ENCODE peak calls at places on chromosomes 3 and 15, in five cellular contexts. I is colonic mucosa; Q is GM23248; A is heart right ventricle; V is CD8-positive, alpha-beta memory T cell. S is an unnamed sample.
A peak's percentile ranks its signal among the peaks of the same experiment; 100 is the strongest.

GRCh38 chr3:127953092-127953491 is 38.1 kb downstream of the KBTBD12 start:
- DNase-seq in I (no peak), Q (peak; percentile 69), A (no peak), V (no peak), S (no peak)

GRCh38 chr3:168066882-168067281 is 28.8 kb downstream of the GOLIM4 start:
- DNase-seq in I (no peak), Q (no peak), A (no peak), V (no peak), S (no peak)

GRCh38 chr3:15405448-15406050 is 21.8 kb downstream of the METTL6 start:
- DNase-seq in I (no peak), Q (peak; percentile 77), A (no peak), V (no peak), S (no peak)

GRCh38 chr15:101045236-101045646 is 126.1 kb downstream of the LRRK1 start:
- DNase-seq in I (peak; percentile 16), Q (no peak), A (no peak), V (no peak), S (peak; percentile 58)

GRCh38 chr3:128969993-128970740 is 23.7 kb downstream of the CFAP92 start:
- DNase-seq in I (peak; percentile 50), Q (peak; percentile 70), A (peak; percentile 29), V (peak; percentile 42), S (peak; percentile 70)

GRCh38 chr3:32451049-32451659 is 51.5 kb downstream of the CMTM6 start:
- DNase-seq in I (no peak), Q (no peak), A (no peak), V (no peak), S (no peak)

GRCh38 chr3:171862993-171863521 is 19.9 kb downstream of the TMEM212 start:
- DNase-seq in I (no peak), Q (no peak), A (no peak), V (no peak), S (no peak)

GRCh38 chr3:194294199-194294887 is 56.8 kb downstream of the CPN2 start:
- DNase-seq in I (no peak), Q (no peak), A (no peak), V (no peak), S (no peak)

GRCh38 chr3:80643421-80643820 is 875.6 kb upstream of the ROBO1 start:
- DNase-seq in I (no peak), Q (no peak), A (no peak), V (no peak), S (no peak)

GRCh38 chr3:127489357-127489756 is 101.2 kb downstream of the TPRA1 start:
- DNase-seq in I (no peak), Q (no peak), A (no peak), V (no peak), S (no peak)

GRCh38 chr3:181839915-181840295 is 128.2 kb downstream of the SOX2 start:
- DNase-seq in I (no peak), Q (no peak), A (no peak), V (no peak), S (no peak)

GRCh38 chr3:14880486-14881179 is 61.9 kb downstream of the FGD5 start:
- DNase-seq in I (no peak), Q (no peak), A (no peak), V (no peak), S (no peak)

GRCh38 chr3:9903238-9903624 is 583 bp downstream of the IL17RE start:
- DNase-seq in I (no peak), Q (peak; percentile 85), A (no peak), V (no peak), S (no peak)

GRCh38 chr3:51398595-51399310 is 7.7 kb downstream of the RBM15B start:
- DNase-seq in I (no peak), Q (no peak), A (no peak), V (no peak), S (no peak)

GRCh38 chr3:43862470-43862869 is 171.7 kb downstream of the ABHD5 start:
- DNase-seq in I (no peak), Q (no peak), A (no peak), V (no peak), S (no peak)

GRCh38 chr3:117563063-117563462 is 853.5 kb downstream of the TUSC7 start:
- DNase-seq in I (no peak), Q (no peak), A (no peak), V (no peak), S (no peak)

GRCh38 chr3:131658771-131659170 is 156.0 kb upstream of the MRPL3 start:
- DNase-seq in I (no peak), Q (no peak), A (no peak), V (no peak), S (no peak)

GRCh38 chr3:194806991-194807685 is 121.5 kb downstream of the FAM43A start:
- DNase-seq in I (no peak), Q (peak; percentile 89), A (no peak), V (no peak), S (no peak)

GRCh38 chr3:100634493-100635272 is 25.3 kb downstream of the ADGRG7 start:
- DNase-seq in I (peak; percentile 74), Q (peak; percentile 24), A (no peak), V (no peak), S (no peak)

GRCh38 chr3:38455639-38456430 is 2.1 kb downstream of the ACVR2B start:
- DNase-seq in I (no peak), Q (no peak), A (no peak), V (no peak), S (no peak)

GRCh38 chr3:4709336-4709735 is 216.2 kb downstream of the ITPR1 start:
- DNase-seq in I (no peak), Q (peak; percentile 85), A (no peak), V (no peak), S (no peak)

GRCh38 chr3:193865339-193865738 is 270.6 kb upstream of the HES1 start:
- DNase-seq in I (no peak), Q (no peak), A (no peak), V (no peak), S (no peak)

GRCh38 chr3:86938706-86939105 is 52.2 kb downstream of the VGLL3 start:
- DNase-seq in I (no peak), Q (peak; percentile 88), A (no peak), V (no peak), S (no peak)

GRCh38 chr3:38137615-38138346 is 680 bp upstream of the MYD88 start:
- DNase-seq in I (peak; percentile 49), Q (peak; percentile 80), A (no peak), V (no peak), S (no peak)

GRCh38 chr3:45612918-45613602 is 18.5 kb downstream of the LIMD1 start:
- DNase-seq in I (no peak), Q (peak; percentile 49), A (no peak), V (no peak), S (no peak)

GRCh38 chr15:64622410-64623260 is 152.8 kb downstream of the RBPMS2 start:
- DNase-seq in I (no peak), Q (no peak), A (no peak), V (peak; percentile 31), S (no peak)

GRCh38 chr3:125715651-125716050 is 120.4 kb upstream of the OSBPL11 start:
- DNase-seq in I (no peak), Q (no peak), A (no peak), V (no peak), S (no peak)

GRCh38 chr3:16533928-16534913 is 20.7 kb upstream of the RFTN1 start:
- DNase-seq in I (no peak), Q (no peak), A (no peak), V (no peak), S (no peak)

GRCh38 chr3:15198686-15199085 is 7.4 kb upstream of the CAPN7 start:
- DNase-seq in I (no peak), Q (no peak), A (no peak), V (no peak), S (no peak)

GRCh38 chr3:153038779-153039178 is 123.2 kb upstream of the RAP2B start:
- DNase-seq in I (peak; percentile 29), Q (peak; percentile 24), A (no peak), V (no peak), S (no peak)

GRCh38 chr3:50885491-50885890 is 210.8 kb downstream of the DOCK3 start:
- DNase-seq in I (no peak), Q (peak; percentile 27), A (no peak), V (no peak), S (no peak)

GRCh38 chr15:48703544-48703943 is 58.0 kb upstream of the FBN1 start:
- DNase-seq in I (no peak), Q (peak; percentile 75), A (no peak), V (no peak), S (no peak)

GRCh38 chr3:170584585-170585007 is 1.3 kb downstream of the SLC7A14 start:
- DNase-seq in I (peak; percentile 62), Q (peak; percentile 78), A (peak; percentile 75), V (no peak), S (peak; percentile 88)
- H3K4me3 ChIP-seq in I (no peak overlapping the region), Q (peak overlapping the region; percentile 63), A (no peak overlapping the region), V (no peak overlapping the region), S (no peak overlapping the region)

GRCh38 chr3:36520241-36521006 is 140.1 kb downstream of the STAC start:
- DNase-seq in I (no peak), Q (no peak), A (no peak), V (no peak), S (no peak)

GRCh38 chr3:36525115-36525711 is 144.9 kb downstream of the STAC start:
- DNase-seq in I (no peak), Q (peak; percentile 90), A (no peak), V (no peak), S (no peak)

GRCh38 chr3:36524560-36524959 is 144.3 kb downstream of the STAC start:
- DNase-seq in I (no peak), Q (peak; percentile 43), A (no peak), V (no peak), S (no peak)

GRCh38 chr3:36521007-36521379 is 140.7 kb downstream of the STAC start:
- DNase-seq in I (no peak), Q (no peak), A (no peak), V (no peak), S (no peak)
- H3K27ac ChIP-seq in I (no peak overlapping the region), Q (no peak overlapping the region), A (no peak overlapping the region), V (no peak overlapping the region), S (no peak overlapping the region)

GRCh38 chr15:58064119-58065010 is 1.1 kb downstream of the ALDH1A2 start:
- DNase-seq in I (no peak), Q (peak; percentile 12), A (no peak), V (no peak), S (no peak)

GRCh38 chr15:58065011-58065444 is 483 bp downstream of the ALDH1A2 start:
- DNase-seq in I (peak; percentile 20), Q (no peak), A (peak; percentile 26), V (no peak), S (peak; percentile 77)

GRCh38 chr15:58062983-58063382 is 2.5 kb downstream of the ALDH1A2 start:
- DNase-seq in I (no peak), Q (no peak), A (no peak), V (no peak), S (no peak)

GRCh38 chr15:58062175-58062574 is 3.3 kb downstream of the ALDH1A2 start:
- DNase-seq in I (no peak), Q (no peak), A (no peak), V (no peak), S (no peak)

GRCh38 chr15:58063612-58064011 is 1.9 kb downstream of the ALDH1A2 start:
- DNase-seq in I (no peak), Q (no peak), A (no peak), V (no peak), S (no peak)
- H3K27me3 ChIP-seq in I (peaks cover 50% of the 10 kb centered on the region), Q (peaks cover 85% of the 10 kb centered on the region), A (peaks cover 54% of the 10 kb centered on the region), V (peaks cover 27% of the 10 kb centered on the region), S (no peaks in the 10 kb centered on the region)

DNA sequence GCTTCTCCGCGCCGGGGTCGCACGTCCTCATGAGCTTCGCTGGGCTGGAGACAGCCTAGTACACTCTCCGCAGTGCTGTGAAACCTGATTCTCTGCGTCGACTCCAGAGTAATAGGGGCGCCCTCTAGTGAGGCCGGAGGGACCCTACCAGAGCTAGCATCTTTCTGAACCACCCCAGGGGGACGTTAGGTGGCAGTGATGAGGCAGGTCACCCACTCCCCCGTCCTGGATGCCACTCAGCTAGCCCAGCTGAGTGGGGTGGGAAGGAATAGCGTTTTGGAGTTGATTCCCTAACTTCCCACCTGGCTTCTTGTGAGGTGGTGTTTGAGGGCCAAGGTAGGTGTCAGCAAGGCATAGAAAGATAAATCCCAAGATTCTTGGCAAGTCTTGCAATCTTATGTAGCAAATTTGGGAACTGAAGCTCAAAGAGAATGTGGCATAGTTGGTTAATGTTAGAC is 4.0 kb downstream of the DUOXA2 start:
- DNase-seq in I (peak; percentile 92), Q (peak; percentile 95), A (peak; percentile 81), V (peak; percentile 68), S (peak; percentile 90)
- H3K4me3 ChIP-seq in I (no peak overlapping the region), Q (peak overlapping the region; percentile 46), A (peak overlapping the region; percentile 40), V (peak overlapping the region; percentile 55), S (no peak overlapping the region)